ENCODE peak calls at places on chromosomes 5 and 9, in six cellular contexts. K is brain microvascular endothelial cell, J is left ventricle myocardium inferior, D is A673, C is left lung, Y is small intestine. I is an unnamed sample.
A peak's percentile ranks its signal among the peaks of the same experiment; 100 is the strongest.

GRCh38 chr5:148776780-148777179 is 49.6 kb upstream of the ADRB2 start:
- DNase-seq in K (peak; percentile 70), J (no peak), D (peak; percentile 7), C (peak; percentile 43), Y (no peak), I (no peak)

GRCh38 chr5:52725065-52725746 is 62.5 kb upstream of the ITGA1 start:
- DNase-seq in K (peak; percentile 86), J (no peak), D (no peak), C (peak; percentile 40), Y (peak; percentile 87), I (no peak)

GRCh38 chr9:77251050-77251449 is 73.7 kb downstream of the VPS13A start:
- DNase-seq in K (no peak), J (no peak), D (no peak), C (no peak), Y (no peak), I (no peak)

GRCh38 chr5:121805931-121806330 is 45.8 kb upstream of the FTMT start:
- DNase-seq in K (no peak), J (no peak), D (no peak), C (no peak), Y (peak; percentile 1), I (no peak)

GRCh38 chr5:88401671-88402070 is 133.0 kb upstream of the TMEM161B start:
- DNase-seq in K (no peak), J (no peak), D (no peak), C (no peak), Y (no peak), I (no peak)

GRCh38 chr5:109945097-109945678 is 255.5 kb downstream of the MAN2A1 start:
- DNase-seq in K (no peak), J (no peak), D (no peak), C (no peak), Y (no peak), I (no peak)

GRCh38 chr9:137070201-137070905 is at the start of gene SAPCD2:
- DNase-seq in K (peak; percentile 66), J (peak; percentile 86), D (peak; percentile 95), C (peak; percentile 90), Y (peak; percentile 91), I (no peak)

GRCh38 chr5:157487358-157487757 is 27.3 kb downstream of the NIPAL4 start:
- DNase-seq in K (no peak), J (no peak), D (no peak), C (no peak), Y (no peak), I (no peak)

GRCh38 chr5:90477816-90478215 is 3.2 kb downstream of the POLR3G start:
- DNase-seq in K (no peak), J (no peak), D (peak; percentile 26), C (no peak), Y (no peak), I (no peak)

GRCh38 chr9:116087751-116088194 is 65.8 kb upstream of the PAPPA start:
- DNase-seq in K (peak; percentile 56), J (no peak), D (peak; percentile 36), C (no peak), Y (no peak), I (no peak)

GRCh38 chr9:4106081-4106491 is 193.8 kb downstream of the GLIS3 start:
- DNase-seq in K (no peak), J (no peak), D (no peak), C (no peak), Y (peak; percentile 85), I (no peak)

GRCh38 chr5:80194470-80194869 is 61.4 kb downstream of the SERINC5 start:
- DNase-seq in K (no peak), J (no peak), D (no peak), C (no peak), Y (no peak), I (no peak)

GRCh38 chr9:24245988-24246387 is 299.7 kb downstream of the IZUMO3 start:
- DNase-seq in K (peak; percentile 2), J (no peak), D (peak; percentile 1), C (no peak), Y (no peak), I (no peak)

GRCh38 chr5:148297695-148298094 is 14.5 kb upstream of the SPINK7 start:
- DNase-seq in K (no peak), J (no peak), D (no peak), C (no peak), Y (no peak), I (no peak)

DNA sequence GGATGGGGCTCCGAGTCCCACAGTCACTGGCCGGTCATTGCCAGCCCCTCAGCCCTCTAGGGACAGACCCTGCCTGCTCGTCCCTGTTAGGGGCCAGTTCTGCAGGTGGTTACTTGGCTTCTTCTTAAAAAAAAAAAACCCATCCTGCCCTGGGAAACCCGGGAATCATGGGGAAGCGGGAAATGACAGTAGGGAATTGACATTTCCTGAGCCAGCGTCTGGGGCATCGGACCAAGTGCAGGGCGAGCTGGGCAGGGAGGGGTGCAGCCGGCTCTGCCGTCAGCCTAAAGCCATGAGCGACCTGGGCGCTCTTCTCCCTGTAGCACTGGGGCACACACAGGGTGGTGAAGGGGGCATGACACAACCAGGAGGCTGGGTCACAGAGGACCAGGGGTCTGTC is 66.6 kb downstream of the RXRA start:
- DNase-seq in K (no peak), J (no peak), D (no peak), C (no peak), Y (no peak), I (no peak)
- H3K27ac ChIP-seq in K (no peak overlapping the region), J (no peak overlapping the region), D (no peak overlapping the region), C (no peak overlapping the region), Y (no peak overlapping the region), I (no peak overlapping the region)

DNA sequence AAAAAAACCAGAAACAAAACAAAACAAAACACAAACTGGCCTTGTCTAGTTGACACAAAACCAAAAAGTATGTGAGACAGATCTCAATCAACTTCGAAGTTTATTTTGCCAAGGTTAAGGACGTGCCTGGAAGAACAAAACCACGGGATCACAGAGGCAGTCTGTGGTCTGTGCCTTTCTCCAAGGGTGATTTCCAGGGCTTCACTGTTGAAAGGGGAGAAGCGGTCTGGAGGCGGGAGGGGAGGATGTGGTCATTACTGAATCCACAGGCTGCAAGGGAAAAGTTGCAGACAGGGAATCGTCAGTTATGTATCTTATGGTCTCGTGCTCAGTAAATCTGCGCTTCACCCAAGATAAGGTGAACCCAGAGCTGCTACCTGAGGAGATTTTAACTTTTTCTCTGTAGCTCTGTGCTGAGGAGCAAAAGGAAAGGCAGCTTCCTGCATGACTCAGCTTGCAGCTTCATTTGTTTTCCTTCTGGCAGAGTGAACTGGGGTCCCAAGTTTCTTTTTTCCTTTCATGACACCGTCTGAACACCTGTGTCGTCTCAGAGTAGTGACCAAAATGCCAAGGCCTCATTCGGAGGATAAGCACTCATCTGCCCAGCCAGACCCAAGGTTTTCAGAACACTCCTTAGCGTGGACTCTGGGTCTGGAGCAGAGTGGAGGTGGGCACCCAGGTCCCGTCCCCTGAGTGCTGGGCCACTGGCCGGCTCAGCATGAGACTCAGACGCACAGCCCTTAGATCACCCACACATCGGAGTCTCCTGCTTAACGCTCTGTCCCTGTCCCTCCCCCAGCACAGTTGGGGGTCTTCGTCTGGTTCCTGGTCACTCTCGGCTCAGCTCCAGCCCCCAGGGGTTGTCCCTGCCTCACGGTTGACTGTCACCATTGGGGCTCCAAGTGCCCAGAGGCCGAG is 25.9 kb downstream of the ROPN1L start:
- DNase-seq in K (peak; percentile 66), J (no peak), D (no peak), C (no peak), Y (no peak), I (no peak)
- H3K27ac ChIP-seq in K (no peak overlapping the region), J (no peak overlapping the region), D (no peak overlapping the region), C (no peak overlapping the region), Y (no peak overlapping the region), I (no peak overlapping the region)

DNA sequence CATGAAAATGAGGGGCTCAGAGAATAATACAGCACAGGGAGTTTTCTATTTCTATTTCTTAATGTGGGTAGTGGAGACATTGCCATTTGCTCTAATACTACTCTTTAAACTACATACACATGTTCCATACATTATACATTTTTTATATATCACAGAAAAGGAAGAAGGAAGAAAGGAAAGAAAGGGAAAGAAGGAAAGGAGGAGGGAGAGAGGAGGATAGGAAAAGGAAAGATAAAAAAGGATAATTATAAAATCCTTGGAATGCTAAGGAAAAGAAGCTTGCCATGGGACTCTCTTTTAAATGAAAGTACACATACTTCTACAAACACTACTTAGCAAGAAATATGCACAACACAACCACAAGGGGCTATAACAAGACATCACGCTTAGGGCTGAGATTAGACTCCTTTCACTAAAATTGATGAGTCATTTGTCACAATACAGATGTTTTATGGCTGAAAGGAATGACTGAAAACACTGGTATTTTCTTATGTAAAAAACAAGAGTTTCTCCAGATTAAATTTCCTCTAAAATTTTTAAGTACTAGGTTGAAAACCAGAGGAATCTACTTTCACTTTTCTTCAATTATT is 219.8 kb downstream of the ARL15 start:
- DNase-seq in K (peak; percentile 72), J (no peak), D (peak; percentile 68), C (no peak), Y (no peak), I (no peak)
- H3K27ac ChIP-seq in K (peak overlapping the region; percentile 21), J (no peak overlapping the region), D (no peak overlapping the region), C (no peak overlapping the region), Y (no peak overlapping the region), I (no peak overlapping the region)

GRCh38 chr5:6822556-6823343 is 109.5 kb downstream of the TENT4A start:
- DNase-seq in K (no peak), J (no peak), D (no peak), C (no peak), Y (no peak), I (no peak)
- H3K27ac ChIP-seq in K (no peak overlapping the region), J (no peak overlapping the region), D (no peak overlapping the region), C (no peak overlapping the region), Y (no peak overlapping the region), I (no peak overlapping the region)

GRCh38 chr5:65811895-65812294 is 89.9 kb downstream of the NLN start:
- DNase-seq in K (peak; percentile 27), J (no peak), D (no peak), C (no peak), Y (peak; percentile 69), I (no peak)

GRCh38 chr5:65808818-65809217 is 86.8 kb downstream of the NLN start:
- DNase-seq in K (peak; percentile 39), J (no peak), D (no peak), C (no peak), Y (no peak), I (no peak)

GRCh38 chr5:65809817-65810531 is 88.0 kb downstream of the NLN start:
- DNase-seq in K (peak; percentile 46), J (peak; percentile 68), D (no peak), C (no peak), Y (peak; percentile 94), I (no peak)

GRCh38 chr5:65812648-65813047 is 90.6 kb downstream of the NLN start:
- DNase-seq in K (no peak), J (no peak), D (no peak), C (no peak), Y (peak; percentile 95), I (no peak)

GRCh38 chr5:65811004-65811403 is 89.0 kb downstream of the NLN start:
- DNase-seq in K (peak; percentile 67), J (no peak), D (no peak), C (no peak), Y (peak; percentile 88), I (no peak)
- H3K27ac ChIP-seq in K (peak overlapping the region; percentile 46), J (no peak overlapping the region), D (no peak overlapping the region), C (no peak overlapping the region), Y (peak overlapping the region; percentile 84), I (no peak overlapping the region)

DNA sequence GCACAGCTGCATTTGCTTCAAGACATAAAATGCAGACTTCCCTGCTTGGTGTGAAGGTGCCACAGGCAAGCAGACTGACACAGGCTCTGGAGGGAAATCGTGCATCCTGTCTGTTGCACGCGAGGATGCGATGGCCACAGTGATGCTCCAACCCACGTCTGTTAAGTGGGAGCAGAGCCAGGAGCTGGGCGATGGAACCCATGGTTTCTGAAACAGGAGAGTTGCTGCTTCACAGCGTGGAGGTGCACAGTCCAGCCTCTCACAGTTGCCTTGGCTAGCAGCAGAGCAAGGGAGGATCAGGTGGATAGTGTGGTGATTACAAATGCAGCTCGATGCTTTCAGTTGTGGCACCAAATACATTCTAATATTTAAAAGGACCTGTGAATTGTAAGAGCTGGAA is 108.8 kb downstream of the TENT4A start:
- DNase-seq in K (no peak), J (no peak), D (no peak), C (no peak), Y (no peak), I (no peak)
- H3K27ac ChIP-seq in K (no peak overlapping the region), J (no peak overlapping the region), D (no peak overlapping the region), C (no peak overlapping the region), Y (no peak overlapping the region), I (no peak overlapping the region)

GRCh38 chr5:173473293-173473692 is 143.2 kb downstream of the BOD1 start:
- DNase-seq in K (no peak), J (no peak), D (no peak), C (no peak), Y (no peak), I (no peak)
- H3K27ac ChIP-seq in K (peak overlapping the region; percentile 96), J (peak overlapping the region; percentile 87), D (no peak overlapping the region), C (peak overlapping the region; percentile 71), Y (no peak overlapping the region), I (peak overlapping the region; percentile 89)

I was measured in coronary artery.